ENCODE peak calls at places on chromosomes 1 and 21, in five cellular contexts. R, O, U, B and E are unnamed samples.

GRCh38 chr1:17272066-17272465 is 23.2 kb downstream of the PADI3 start:
- DNase-seq in R (no peak), O (no peak), U (no peak), B (no peak), E (no peak)

GRCh38 chr1:67732750-67733151 is 47.8 kb downstream of the GADD45A start:
- DNase-seq in R (no peak), O (no peak), U (no peak), B (no peak), E (peak)

GRCh38 chr1:16677552-16678423 is 11.0 kb upstream of the RNU1-3 start:
- DNase-seq in R (no peak), O (no peak), U (peak), B (peak), E (peak)

GRCh38 chr1:1347663-1348419 is 1.4 kb downstream of the DVL1 start:
- DNase-seq in R (no peak), O (no peak), U (peak), B (no peak), E (no peak)

GRCh38 chr1:230706020-230706699 is 7.8 kb downstream of the AGT start:
- DNase-seq in R (no peak), O (no peak), U (no peak), B (no peak), E (no peak)

GRCh38 chr21:26148071-26148470 is 22.5 kb downstream of the APP start:
- DNase-seq in R (no peak), O (no peak), U (peak), B (no peak), E (no peak)

GRCh38 chr1:76262591-76262990 is 188.0 kb downstream of the ST6GALNAC3 start:
- DNase-seq in R (no peak), O (no peak), U (no peak), B (no peak), E (no peak)

GRCh38 chr1:66503841-66504470 is 30.0 kb upstream of the SGIP1 start:
- DNase-seq in R (no peak), O (peak), U (peak), B (peak), E (no peak)

GRCh38 chr1:200518524-200518923 is 102.0 kb downstream of the KIF14 start:
- DNase-seq in R (no peak), O (no peak), U (no peak), B (no peak), E (no peak)

GRCh38 chr1:204959374-204959773 is 83.6 kb upstream of the CNTN2 start:
- DNase-seq in R (no peak), O (no peak), U (no peak), B (no peak), E (no peak)

GRCh38 chr1:37559080-37559479 is 2.3 kb downstream of the DNALI1 start:
- DNase-seq in R (no peak), O (no peak), U (no peak), B (no peak), E (no peak)

GRCh38 chr1:214540324-214540723 is 11.1 kb downstream of the PTPN14 start:
- DNase-seq in R (no peak), O (no peak), U (no peak), B (no peak), E (no peak)

GRCh38 chr1:44327679-44328491 is 27.2 kb downstream of the ERI3 start:
- DNase-seq in R (peak), O (no peak), U (peak), B (no peak), E (peak)

GRCh38 chr1:54499097-54500029 is 48.7 kb upstream of the ACOT11 start:
- DNase-seq in R (no peak), O (peak), U (peak), B (no peak), E (no peak)

GRCh38 chr1:57678138-57678537 is 254.3 kb upstream of the DAB1 start:
- DNase-seq in R (no peak), O (no peak), U (no peak), B (no peak), E (no peak)

GRCh38 chr21:29205009-29205408 is 74.6 kb downstream of the MAP3K7CL start:
- DNase-seq in R (no peak), O (no peak), U (no peak), B (no peak), E (no peak)

GRCh38 chr1:212167098-212167497 is 118.1 kb upstream of the PPP2R5A start:
- DNase-seq in R (no peak), O (no peak), U (no peak), B (no peak), E (no peak)

GRCh38 chr1:170318141-170318540 is 172.4 kb downstream of the NTMT2 start:
- DNase-seq in R (no peak), O (no peak), U (no peak), B (no peak), E (no peak)

GRCh38 chr21:44349847-44350772 is 3.3 kb upstream of the TRPM2 start:
- DNase-seq in R (peak), O (no peak), U (no peak), B (no peak), E (no peak)

GRCh38 chr1:231028676-231029075 is 11.4 kb downstream of the FAM89A start:
- DNase-seq in R (no peak), O (no peak), U (peak), B (no peak), E (no peak)

GRCh38 chr1:906532-907420 is 16.9 kb upstream of the SAMD11 start:
- DNase-seq in R (peak), O (no peak), U (peak), B (peak), E (peak)

GRCh38 chr21:14712121-14712520 is 166.0 kb upstream of the SAMSN1 start:
- DNase-seq in R (no peak), O (no peak), U (no peak), B (no peak), E (no peak)

GRCh38 chr21:42858185-42858847 is 21.0 kb downstream of the WDR4 start:
- DNase-seq in R (no peak), O (no peak), U (peak), B (no peak), E (no peak)

GRCh38 chr1:40316595-40317393 is at the start of gene COL9A2:
- DNase-seq in R (no peak), O (peak), U (peak), B (peak), E (no peak)

GRCh38 chr1:88061106-88061829 is 622.8 kb upstream of the PKN2 start:
- DNase-seq in R (no peak), O (peak), U (peak), B (peak), E (no peak)

GRCh38 chr1:33742663-33743062 is 121.2 kb upstream of the HMGB4 start:
- DNase-seq in R (no peak), O (no peak), U (no peak), B (no peak), E (no peak)

GRCh38 chr21:42429856-42430255 is 26.2 kb downstream of the UBASH3A start:
- DNase-seq in R (no peak), O (no peak), U (peak), B (no peak), E (no peak)

GRCh38 chr1:53956308-53957168 is 10.4 kb downstream of the LRRC42 start:
- DNase-seq in R (no peak), O (no peak), U (no peak), B (no peak), E (no peak)

GRCh38 chr21:44845418-44846200 is 27.7 kb upstream of the SUMO3 start:
- DNase-seq in R (no peak), O (peak), U (peak), B (peak), E (no peak)

GRCh38 chr1:108057536-108057935 is 92.6 kb upstream of the VAV3 start:
- DNase-seq in R (no peak), O (no peak), U (peak), B (no peak), E (no peak)

GRCh38 chr1:70628973-70629372 is 217.9 kb downstream of the CTH start:
- DNase-seq in R (no peak), O (no peak), U (no peak), B (no peak), E (no peak)

GRCh38 chr21:45617021-45617930 is 26.2 kb upstream of the PCBP3 start:
- DNase-seq in R (no peak), O (no peak), U (peak), B (no peak), E (no peak)

GRCh38 chr1:159076753-159077656 is at the start of gene AIM2:
- DNase-seq in R (no peak), O (no peak), U (no peak), B (peak), E (no peak)

GRCh38 chr1:234413485-234413884 is 40.2 kb downstream of the COA6 start:
- DNase-seq in R (no peak), O (no peak), U (no peak), B (no peak), E (no peak)

GRCh38 chr1:156050376-156050775 is 3.2 kb downstream of the UBQLN4 start:
- DNase-seq in R (no peak), O (no peak), U (no peak), B (no peak), E (no peak)

GRCh38 chr1:205350626-205351235 is 6.0 kb downstream of the KLHDC8A start:
- DNase-seq in R (no peak), O (no peak), U (peak), B (no peak), E (no peak)

GRCh38 chr1:231410041-231410591 is 12.0 kb downstream of the EGLN1 start:
- DNase-seq in R (no peak), O (no peak), U (no peak), B (no peak), E (no peak)

GRCh38 chr1:221016757-221017156 is 137.5 kb downstream of the HLX start:
- DNase-seq in R (no peak), O (no peak), U (no peak), B (no peak), E (no peak)

GRCh38 chr21:40074710-40075109 is 207.5 kb downstream of the PCP4 start:
- DNase-seq in R (no peak), O (no peak), U (no peak), B (no peak), E (no peak)

DNA sequence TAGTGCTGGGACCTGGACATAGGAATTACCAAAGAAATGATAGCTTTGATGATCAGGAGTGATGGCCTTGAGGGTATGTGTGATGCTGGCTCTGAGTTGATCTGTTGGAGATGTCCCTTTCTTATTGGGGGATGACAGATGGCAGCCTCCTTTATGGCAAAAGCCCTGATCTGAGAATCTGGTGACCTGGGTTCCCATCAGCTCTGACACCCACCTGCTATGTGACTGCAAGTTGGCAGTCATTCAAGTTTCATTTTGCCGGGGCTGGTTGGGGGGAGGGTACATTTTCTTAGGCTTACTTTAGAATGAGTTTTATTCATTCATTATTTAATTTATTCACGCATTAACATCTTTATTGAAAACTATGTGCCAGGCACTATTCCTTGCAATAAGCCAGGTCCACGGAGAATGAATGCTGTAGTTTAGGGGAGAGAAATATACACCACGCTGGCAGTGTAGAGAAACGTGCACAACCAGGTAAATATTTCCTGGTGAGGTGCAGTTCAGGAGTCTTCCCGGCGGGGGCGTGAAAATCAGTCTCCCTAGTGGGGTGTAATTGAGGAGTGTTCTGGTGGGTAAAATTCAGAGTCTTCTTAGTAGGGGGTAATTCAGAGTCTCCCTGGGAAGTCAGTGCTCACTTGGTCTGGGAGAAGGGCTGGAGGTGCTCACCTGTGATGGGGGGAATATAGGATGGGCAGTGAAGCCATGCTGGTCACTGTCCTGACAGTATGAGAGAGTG is 401.3 kb downstream of the CAMTA1 start:
- DNase-seq in R (no peak), O (no peak), U (no peak), B (no peak), E (no peak)
- TF ChIP-seq CTCF in R (no peak), O (no peak), U (peak), B (no peak), E (no peak)

GRCh38 chr1:111837398-111837797 is 81.7 kb downstream of the DDX20 start:
- DNase-seq in R (no peak), O (no peak), U (no peak), B (no peak), E (no peak)

GRCh38 chr1:111833334-111833733 is 77.6 kb downstream of the DDX20 start:
- DNase-seq in R (no peak), O (no peak), U (peak), B (no peak), E (no peak)

GRCh38 chr1:111834956-111835355 is 79.3 kb downstream of the DDX20 start:
- DNase-seq in R (no peak), O (no peak), U (no peak), B (no peak), E (no peak)

GRCh38 chr1:111832521-111833155 is 76.9 kb downstream of the DDX20 start:
- DNase-seq in R (no peak), O (no peak), U (no peak), B (no peak), E (no peak)

GRCh38 chr1:111836111-111836510 is 80.4 kb downstream of the DDX20 start:
- DNase-seq in R (no peak), O (no peak), U (no peak), B (no peak), E (no peak)
- TF ChIP-seq CTCF in R (no peak), O (no peak), U (no peak), B (no peak), E (no peak)

GRCh38 chr21:36642777-36643176 is 56.1 kb upstream of the SIM2 start:
- DNase-seq in R (no peak), O (no peak), U (no peak), B (no peak), E (peak)

GRCh38 chr21:36639769-36640168 is 59.1 kb upstream of the SIM2 start:
- DNase-seq in R (no peak), O (no peak), U (no peak), B (no peak), E (peak)

GRCh38 chr21:36641346-36641745 is 57.6 kb upstream of the SIM2 start:
- DNase-seq in R (no peak), O (no peak), U (no peak), B (no peak), E (peak)

GRCh38 chr21:36641886-36642285 is 57.0 kb upstream of the SIM2 start:
- DNase-seq in R (no peak), O (no peak), U (no peak), B (no peak), E (peak)

DNA sequence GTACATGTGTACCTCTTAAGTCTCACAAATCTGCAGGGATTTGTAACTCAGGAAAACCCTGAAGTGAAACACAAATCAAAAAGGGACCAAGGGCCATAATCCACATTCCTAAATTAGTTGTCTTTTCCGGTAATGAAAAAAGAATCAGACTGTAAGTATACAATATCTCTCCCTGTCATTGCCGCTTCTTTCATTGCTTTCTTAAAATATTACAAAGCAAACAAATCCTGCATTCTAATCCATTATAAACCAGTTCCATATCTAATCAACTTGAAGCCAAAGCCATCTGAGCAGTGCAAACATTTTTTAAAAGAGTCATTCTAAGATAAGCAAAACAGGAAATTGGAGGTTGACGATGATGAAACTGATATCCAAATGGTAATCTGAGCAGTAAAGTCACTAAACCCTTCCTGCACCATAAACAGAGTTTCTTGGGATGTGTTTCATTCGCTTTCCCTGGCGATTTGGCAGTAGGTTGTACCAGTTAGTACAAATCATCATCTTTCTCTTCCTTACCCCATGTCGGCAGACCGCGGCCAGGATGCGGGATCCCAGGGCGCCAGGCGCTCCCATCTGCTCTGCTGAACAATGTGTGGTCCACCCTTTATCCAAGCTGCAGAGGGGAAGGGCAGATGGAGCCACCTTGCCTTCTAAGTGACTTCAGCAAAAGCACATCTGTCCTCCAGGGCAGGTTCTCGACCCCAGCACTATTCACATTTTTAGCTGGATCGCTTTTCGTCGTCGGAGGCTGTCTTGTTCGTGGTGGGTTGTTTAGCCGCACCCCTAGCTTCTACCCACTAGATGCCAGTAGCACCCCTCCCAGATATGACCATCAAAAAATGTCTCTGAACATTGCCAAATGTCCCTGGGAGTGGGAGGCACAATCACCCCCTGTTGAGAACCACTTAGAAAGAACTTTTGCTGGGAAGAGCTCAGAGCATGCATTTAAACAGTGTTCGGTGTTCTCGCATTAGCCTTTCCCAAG is 58.4 kb upstream of the SIM2 start:
- DNase-seq in R (no peak), O (no peak), U (peak), B (no peak), E (peak)
- TF ChIP-seq CTCF in R (peak), O (no peak), U (peak), B (no peak), E (no peak)

DNA sequence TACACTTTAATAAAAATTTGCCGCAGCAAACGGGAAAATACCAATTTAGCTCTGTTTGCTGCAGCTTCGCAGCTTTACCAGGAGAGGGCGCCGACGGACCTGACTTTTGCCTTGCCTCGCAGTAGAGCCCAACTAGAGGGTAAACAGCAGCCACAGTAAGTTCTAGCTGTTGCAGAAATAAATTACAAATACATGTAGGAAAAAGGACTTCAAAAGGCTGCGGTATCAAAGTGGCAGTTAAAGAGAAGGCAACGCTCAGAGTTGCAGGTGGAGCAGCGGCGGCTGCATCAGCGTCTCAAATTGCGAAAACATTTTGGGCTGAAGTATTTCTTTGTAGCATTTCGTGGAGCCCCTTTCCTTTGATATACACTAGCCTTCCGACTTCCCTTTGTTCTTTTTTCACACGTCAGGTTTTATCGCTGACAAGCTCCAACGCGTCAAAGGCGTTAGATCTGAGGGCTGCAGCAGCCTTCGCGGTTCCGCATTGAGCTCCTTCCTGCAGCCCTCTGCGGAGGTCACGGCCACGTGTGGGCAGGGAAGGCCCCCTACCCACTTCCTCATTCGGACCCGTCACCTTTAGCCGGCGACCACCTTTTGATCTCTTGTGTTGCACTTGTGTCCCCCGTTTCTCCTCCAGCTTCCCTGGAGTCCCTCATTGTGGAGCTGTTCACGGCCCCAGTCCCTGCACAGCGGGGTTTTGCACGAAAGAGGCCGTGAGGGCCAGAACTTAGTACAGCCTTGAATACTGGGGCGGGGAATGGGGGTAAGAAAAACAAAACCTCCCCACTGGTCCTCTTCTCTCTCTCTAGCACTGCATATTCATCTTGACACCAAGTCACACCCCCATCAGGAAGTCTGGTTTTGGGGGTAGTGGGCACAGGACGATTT is 72.8 kb downstream of the S1PR1 start:
- DNase-seq in R (no peak), O (peak), U (peak), B (peak), E (no peak)
- TF ChIP-seq CTCF in R (peak), O (peak), U (peak), B (peak), E (peak)

DNA sequence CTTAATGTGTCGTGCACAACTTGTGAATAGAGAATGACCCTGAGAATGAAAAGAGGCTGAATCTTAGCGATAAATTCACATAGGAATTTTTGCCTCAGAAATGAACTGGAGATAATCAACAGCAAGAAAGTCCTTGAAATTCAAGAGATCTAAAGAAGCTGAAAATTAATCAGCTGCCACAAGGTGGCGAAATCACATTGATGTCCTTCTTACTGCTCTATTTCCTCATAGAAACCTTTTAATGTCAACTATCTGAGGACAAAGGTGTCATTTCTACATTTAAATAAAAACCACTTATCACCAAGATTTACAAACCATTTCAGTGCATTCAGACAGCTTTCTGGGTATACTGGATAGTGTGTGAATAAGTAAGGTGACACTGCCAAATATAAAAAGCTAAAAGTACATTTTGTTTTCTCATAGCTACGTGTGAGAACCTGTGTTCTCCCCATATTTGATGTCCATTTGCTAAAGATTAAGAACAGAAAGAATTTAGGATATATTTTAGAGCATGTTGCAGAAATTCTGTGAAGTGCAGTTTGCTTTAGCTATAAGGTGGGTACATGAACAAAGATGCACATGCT is 485.3 kb upstream of the PTBP2 start:
- DNase-seq in R (no peak), O (peak), U (peak), B (peak), E (no peak)
- TF ChIP-seq CTCF in R (peak), O (peak), U (peak), B (peak), E (peak)